ENCODE peak calls at places on chromosomes 13 and 19, in six cellular contexts. G is tibial nerve; W is CD4-positive, alpha-beta T cell; Z is cardiac fibroblast; A is stomach; V is esophagus muscularis mucosa. J is an unnamed sample.

GRCh38 chr13:61414686-61415664 is 674 bp downstream of the PCDH20 start:
- DNase-seq in G (no peak), W (no peak), Z (peak; percentile 5), A (peak; percentile 65), V (no peak), J (no peak)

GRCh38 chr19:4379383-4380253 is 20.7 kb downstream of the SH3GL1 start:
- DNase-seq in G (no peak), W (no peak), Z (peak; percentile 70), A (peak; percentile 82), V (no peak), J (peak; percentile 43)

GRCh38 chr19:29445246-29445645 is 80.5 kb upstream of the VSTM2B start:
- DNase-seq in G (no peak), W (no peak), Z (no peak), A (no peak), V (no peak), J (no peak)

GRCh38 chr13:79307866-79308298 is 98.2 kb downstream of the RBM26 start:
- DNase-seq in G (no peak), W (no peak), Z (peak; percentile 16), A (no peak), V (no peak), J (no peak)

GRCh38 chr19:16851031-16851712 is 22.0 kb downstream of the SIN3B start:
- DNase-seq in G (no peak), W (no peak), Z (no peak), A (no peak), V (no peak), J (no peak)

GRCh38 chr13:111577429-111577828 is 257.0 kb downstream of the TEX29 start:
- DNase-seq in G (no peak), W (no peak), Z (no peak), A (no peak), V (no peak), J (no peak)

GRCh38 chr13:106102776-106103175 is 432.7 kb downstream of the EFNB2 start:
- DNase-seq in G (no peak), W (no peak), Z (no peak), A (no peak), V (no peak), J (no peak)

GRCh38 chr13:111291908-111292307 is 28.5 kb upstream of the TEX29 start:
- DNase-seq in G (no peak), W (no peak), Z (no peak), A (no peak), V (no peak), J (no peak)

GRCh38 chr13:29520671-29521070 is 74.8 kb downstream of the SLC7A1 start:
- DNase-seq in G (no peak), W (no peak), Z (peak; percentile 68), A (no peak), V (no peak), J (no peak)

GRCh38 chr13:100666124-100666523 is 8.5 kb downstream of the TMTC4 start:
- DNase-seq in G (no peak), W (no peak), Z (peak; percentile 27), A (no peak), V (no peak), J (no peak)

GRCh38 chr19:2270572-2271515 is 11.1 kb downstream of the PEAK3 start:
- DNase-seq in G (peak; percentile 82), W (no peak), Z (peak; percentile 93), A (peak; percentile 82), V (peak; percentile 97), J (peak; percentile 62)

GRCh38 chr19:5321851-5322681 is 18.5 kb downstream of the PTPRS start:
- DNase-seq in G (no peak), W (no peak), Z (no peak), A (no peak), V (no peak), J (no peak)

GRCh38 chr19:1237754-1238372 is at the start of gene CBARP:
- DNase-seq in G (no peak), W (no peak), Z (peak; percentile 56), A (no peak), V (no peak), J (no peak)

GRCh38 chr19:3178973-3179738 is 587 bp downstream of the S1PR4 start:
- DNase-seq in G (no peak), W (no peak), Z (no peak), A (no peak), V (no peak), J (no peak)

GRCh38 chr19:35056513-35057063 is 15.1 kb downstream of the HPN start:
- DNase-seq in G (no peak), W (no peak), Z (no peak), A (no peak), V (no peak), J (no peak)

GRCh38 chr19:1057185-1057857 is 9.6 kb upstream of the ARHGAP45 start:
- DNase-seq in G (no peak), W (no peak), Z (peak; percentile 73), A (no peak), V (no peak), J (no peak)

GRCh38 chr13:111202745-111203144 is 87.6 kb downstream of the ARHGEF7 start:
- DNase-seq in G (no peak), W (no peak), Z (peak; percentile 98), A (no peak), V (no peak), J (no peak)

GRCh38 chr13:20129076-20129475 is 31.8 kb downstream of the GJA3 start:
- DNase-seq in G (no peak), W (no peak), Z (no peak), A (no peak), V (no peak), J (no peak)

GRCh38 chr19:11088508-11089253 is 582 bp upstream of the LDLR start:
- DNase-seq in G (no peak), W (no peak), Z (peak; percentile 84), A (no peak), V (no peak), J (no peak)

GRCh38 chr19:46182476-46182875 is 34.4 kb downstream of the IGFL2 start:
- DNase-seq in G (no peak), W (no peak), Z (no peak), A (no peak), V (no peak), J (no peak)

GRCh38 chr13:113882716-113883115 is 18.8 kb upstream of the GAS6 start:
- DNase-seq in G (no peak), W (no peak), Z (no peak), A (no peak), V (peak; percentile 85), J (no peak)

GRCh38 chr19:6278740-6279619 is 795 bp downstream of the MLLT1 start:
- DNase-seq in G (no peak), W (no peak), Z (no peak), A (no peak), V (no peak), J (no peak)

GRCh38 chr19:6071103-6071485 is 39.2 kb downstream of the RFX2 start:
- DNase-seq in G (no peak), W (no peak), Z (peak; percentile 82), A (no peak), V (peak; percentile 88), J (no peak)

GRCh38 chr19:29831041-29831548 is 19.3 kb downstream of the CCNE1 start:
- DNase-seq in G (no peak), W (peak; percentile 61), Z (no peak), A (no peak), V (no peak), J (no peak)

GRCh38 chr13:43786766-43787517 is at the start of gene ENOX1:
- DNase-seq in G (no peak), W (no peak), Z (peak; percentile 86), A (peak; percentile 49), V (peak; percentile 92), J (peak; percentile 29)

GRCh38 chr13:20461481-20461859 is 64.2 kb downstream of the CRYL1 start:
- DNase-seq in G (no peak), W (no peak), Z (peak; percentile 29), A (no peak), V (peak; percentile 80), J (no peak)

GRCh38 chr13:55517312-55517711 is 1623.4 kb upstream of the PRR20A start:
- DNase-seq in G (no peak), W (no peak), Z (no peak), A (no peak), V (no peak), J (no peak)

GRCh38 chr13:45417790-45418534 is at the start of gene SLC25A30:
- DNase-seq in G (peak; percentile 84), W (peak; percentile 80), Z (peak; percentile 92), A (peak; percentile 96), V (peak; percentile 98), J (peak; percentile 76)
- TF ChIP-seq CTCF in G (no peak), W (no peak), Z (no peak), A (no peak), V (no peak), J (no peak)

GRCh38 chr19:43595999-43596841 is at the start of the genes IRGQ and ZNF576:
- DNase-seq in G (peak; percentile 99), W (peak; percentile 100), Z (peak; percentile 100), A (peak; percentile 100), V (peak; percentile 100), J (peak; percentile 100)
- TF ChIP-seq CTCF in G (no peak), W (no peak), Z (no peak), A (no peak), V (no peak), J (no peak)

DNA sequence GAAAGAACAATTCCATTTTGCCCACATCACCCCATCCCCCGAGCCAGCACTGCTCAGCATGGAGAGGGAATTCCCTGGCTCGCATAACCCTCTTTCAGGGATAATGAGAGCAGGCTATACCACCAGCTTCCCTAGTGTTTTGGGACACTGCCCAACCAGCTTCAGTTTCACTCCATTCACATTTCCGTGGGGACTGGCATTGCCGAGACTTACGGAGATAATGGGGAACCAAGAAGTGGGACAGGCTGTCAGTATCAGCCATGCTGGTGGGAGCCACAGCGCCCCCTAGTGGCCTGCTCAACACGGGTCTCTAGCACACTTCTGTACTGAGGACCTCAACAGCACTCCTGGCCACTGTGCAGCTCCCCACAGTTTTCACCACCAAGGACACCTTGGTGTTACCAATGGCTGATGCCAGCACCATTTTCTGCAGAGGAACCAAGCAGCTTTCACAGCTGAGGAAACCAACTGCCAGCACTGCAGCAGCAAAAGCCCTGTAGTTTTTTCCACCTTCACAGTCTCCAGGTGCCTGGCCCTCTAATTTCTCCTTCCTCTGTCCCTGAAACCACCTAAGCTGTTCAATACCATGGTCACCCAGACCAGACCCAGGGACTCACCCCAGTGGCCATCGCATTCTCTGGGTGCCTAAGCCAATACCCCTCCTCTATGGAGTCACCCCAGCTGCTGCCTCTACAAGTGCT is 23.7 kb downstream of the SLC6A16 start:
- DNase-seq in G (peak; percentile 68), W (peak; percentile 70), Z (peak; percentile 68), A (peak; percentile 79), V (no peak), J (peak; percentile 77)
- TF ChIP-seq CTCF in G (peak; percentile 66), W (peak; percentile 79), Z (peak; percentile 95), A (no peak), V (peak; percentile 74), J (no peak)

DNA sequence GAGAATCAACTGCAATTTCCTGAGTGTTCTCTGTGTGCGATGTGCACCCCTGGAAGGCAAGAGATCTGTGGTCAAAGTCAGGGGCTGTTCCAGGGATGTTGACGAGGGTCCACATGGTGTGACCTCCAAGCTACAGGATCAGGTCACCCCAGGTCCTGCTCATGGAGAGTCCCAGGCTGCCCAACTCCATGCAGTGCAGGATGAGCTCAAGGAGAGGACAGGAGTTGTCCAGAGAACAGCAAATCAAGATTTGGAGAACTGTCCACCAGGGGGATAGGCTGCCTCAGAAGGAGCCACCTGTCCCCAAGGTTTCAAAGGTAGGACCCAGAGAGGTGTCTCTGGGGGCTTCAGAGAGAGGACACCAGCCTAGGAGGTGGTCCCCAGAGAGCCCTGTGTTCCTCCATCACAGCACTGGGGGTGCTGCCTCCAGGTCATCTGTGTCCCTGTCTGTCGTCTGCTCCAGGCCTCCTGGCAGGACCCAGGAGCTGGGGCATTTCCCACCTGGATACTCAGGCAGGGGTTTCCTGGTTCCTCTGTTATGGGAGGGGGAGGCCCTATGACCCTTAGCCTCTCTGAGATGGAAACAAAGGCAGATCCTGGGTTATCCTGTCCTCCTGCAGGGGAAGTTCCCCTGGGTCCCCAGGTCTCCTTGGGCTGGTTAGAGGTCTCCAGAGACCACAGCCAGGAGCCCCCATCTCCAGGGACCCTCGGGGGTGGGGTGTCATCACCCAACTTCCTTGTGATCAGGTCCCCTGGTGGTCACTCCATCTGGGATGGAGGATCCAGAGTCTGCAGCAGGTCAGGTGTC is 2.1 kb upstream of the CEACAM7 start:
- DNase-seq in G (no peak), W (no peak), Z (no peak), A (no peak), V (peak; percentile 89), J (no peak)
- TF ChIP-seq CTCF in G (no peak), W (no peak), Z (no peak), A (no peak), V (no peak), J (no peak)